ENCODE peak calls at places on chromosome 4, in six cellular contexts. U, N, H, B, C and Q are unnamed samples.

GRCh38 chr4:165203541-165204461 is 3.6 kb upstream of the KLHL2 start:
- DNase-seq in U (no peak), N (no peak), H (no peak), B (no peak), C (no peak), Q (no peak)

GRCh38 chr4:100042235-100042634 is 92.2 kb upstream of the H2AZ1 start:
- DNase-seq in U (no peak), N (no peak), H (no peak), B (no peak), C (no peak), Q (no peak)

GRCh38 chr4:16120720-16121119 is 36.9 kb upstream of the PROM1 start:
- DNase-seq in U (no peak), N (peak), H (no peak), B (no peak), C (no peak), Q (no peak)

GRCh38 chr4:7803992-7804758 is 135.5 kb downstream of the AFAP1 start:
- DNase-seq in U (peak), N (peak), H (peak), B (peak), C (peak), Q (peak)

GRCh38 chr4:75054089-75054488 is 121.2 kb downstream of the PARM1 start:
- DNase-seq in U (no peak), N (no peak), H (no peak), B (no peak), C (no peak), Q (no peak)

GRCh38 chr4:24382381-24382780 is 202.0 kb downstream of the DHX15 start:
- DNase-seq in U (no peak), N (no peak), H (no peak), B (no peak), C (no peak), Q (no peak)

GRCh38 chr4:35963969-35964515 is 280.3 kb downstream of the ARAP2 start:
- DNase-seq in U (no peak), N (no peak), H (no peak), B (no peak), C (no peak), Q (no peak)

GRCh38 chr4:113901994-113902787 is 77.3 kb downstream of the ARSJ start:
- DNase-seq in U (peak), N (no peak), H (no peak), B (peak), C (no peak), Q (peak)

GRCh38 chr4:124806403-124806802 is 93.9 kb upstream of the ANKRD50 start:
- DNase-seq in U (no peak), N (no peak), H (no peak), B (no peak), C (no peak), Q (no peak)

GRCh38 chr4:6229095-6229494 is 28.7 kb upstream of the JAKMIP1 start:
- DNase-seq in U (no peak), N (peak), H (peak), B (no peak), C (no peak), Q (no peak)

GRCh38 chr4:7831330-7831729 is 108.3 kb downstream of the AFAP1 start:
- DNase-seq in U (no peak), N (no peak), H (no peak), B (no peak), C (no peak), Q (no peak)

GRCh38 chr4:188956566-188956965 is 817.3 kb downstream of the TRIML1 start:
- DNase-seq in U (no peak), N (no peak), H (no peak), B (no peak), C (no peak), Q (no peak)

GRCh38 chr4:1882850-1883271 is 11.7 kb downstream of the NSD2 start:
- DNase-seq in U (no peak), N (no peak), H (no peak), B (no peak), C (no peak), Q (no peak)

GRCh38 chr4:163620738-163621137 is 126.2 kb downstream of the TMA16 start:
- DNase-seq in U (no peak), N (no peak), H (no peak), B (no peak), C (no peak), Q (no peak)

GRCh38 chr4:158604369-158604768 is 67.3 kb downstream of the C4orf46 start:
- DNase-seq in U (no peak), N (no peak), H (no peak), B (no peak), C (no peak), Q (no peak)

GRCh38 chr4:832108-832507 is 6.2 kb upstream of the CPLX1 start:
- DNase-seq in U (no peak), N (no peak), H (no peak), B (no peak), C (no peak), Q (no peak)

GRCh38 chr4:148057425-148058020 is 325.6 kb downstream of the ARHGAP10 start:
- DNase-seq in U (no peak), N (no peak), H (no peak), B (no peak), C (no peak), Q (no peak)

GRCh38 chr4:40322853-40323252 is 12.3 kb upstream of the CHRNA9 start:
- DNase-seq in U (no peak), N (no peak), H (no peak), B (no peak), C (no peak), Q (no peak)

GRCh38 chr4:37243061-37243460 is 1.5 kb upstream of the NWD2 start:
- DNase-seq in U (no peak), N (no peak), H (no peak), B (no peak), C (no peak), Q (no peak)

GRCh38 chr4:176499518-176499917 is 179.8 kb downstream of the SPCS3 start:
- DNase-seq in U (no peak), N (no peak), H (no peak), B (no peak), C (no peak), Q (no peak)

GRCh38 chr4:73822812-73823480 is 13.5 kb upstream of the CXCL6 start:
- DNase-seq in U (no peak), N (no peak), H (no peak), B (no peak), C (no peak), Q (no peak)

GRCh38 chr4:51943221-51943620 is 76.9 kb downstream of the LRRC66 start:
- DNase-seq in U (no peak), N (no peak), H (no peak), B (no peak), C (no peak), Q (no peak)

GRCh38 chr4:103482471-103482870 is 237.3 kb downstream of the TACR3 start:
- DNase-seq in U (no peak), N (no peak), H (no peak), B (no peak), C (no peak), Q (no peak)

GRCh38 chr4:167883271-167883670 is 209.1 kb upstream of the ANXA10 start:
- DNase-seq in U (no peak), N (no peak), H (no peak), B (no peak), C (no peak), Q (no peak)

GRCh38 chr4:73901031-73901430 is 31.8 kb downstream of the CXCL1 start:
- DNase-seq in U (no peak), N (no peak), H (no peak), B (no peak), C (no peak), Q (no peak)

GRCh38 chr4:86117781-86118302 is 242.0 kb downstream of the MAPK10 start:
- DNase-seq in U (no peak), N (no peak), H (no peak), B (no peak), C (no peak), Q (no peak)